ENCODE peak calls at places on chromosomes 5 and 9, in eight cellular contexts. Y is HCT116, X is GM23338, Z is SK-N-MC, F is sigmoid colon, O is stomach, L is breast epithelium, G is GM12891. W is an unnamed sample.

GRCh38 chr5:56095579-56096102 is 100.9 kb upstream of the IL6ST start:
- DNase-seq in G (no peak), O (no peak), X (no peak), Z (no peak), F (no peak), Y (no peak), L (no peak), W (no peak)

GRCh38 chr9:135886147-135886981 is 21.0 kb downstream of the CAMSAP1 start:
- DNase-seq in F (no peak), X (no peak), L (no peak), G (no peak), Y (no peak), Z (no peak), O (peak; percentile 4), W (no peak)

GRCh38 chr5:171433352-171433698 is 13.9 kb downstream of the FGF18 start:
- DNase-seq in L (no peak), Y (no peak), O (no peak), F (peak; percentile 35), G (no peak), Z (no peak), X (no peak), W (no peak)

GRCh38 chr9:107246259-107247254 is 36.5 kb upstream of the RAD23B start:
- DNase-seq in L (no peak), Y (no peak), X (peak; percentile 71), G (no peak), F (no peak), O (no peak), Z (no peak), W (no peak)

GRCh38 chr5:168317521-168318147 is 26.2 kb downstream of the WWC1 start:
- DNase-seq in O (peak; percentile 44), L (no peak), Y (peak; percentile 82), F (no peak), X (no peak), G (no peak), Z (no peak), W (no peak)

GRCh38 chr9:130539473-130540223 is 39.7 kb upstream of the FUBP3 start:
- DNase-seq in L (no peak), F (no peak), O (no peak), Z (no peak), X (no peak), Y (peak; percentile 40), G (no peak), W (no peak)

GRCh38 chr9:128406848-128407391 is 13.7 kb upstream of the CERCAM start:
- DNase-seq in O (no peak), Z (no peak), F (no peak), G (no peak), X (no peak), L (no peak), Y (no peak), W (no peak)

GRCh38 chr9:93891050-93891449 is 64.1 kb downstream of the BARX1 start:
- DNase-seq in O (no peak), L (peak; percentile 27), F (no peak), G (no peak), Z (no peak), Y (no peak), X (no peak), W (no peak)

GRCh38 chr9:93575706-93576295 is 583 bp upstream of the PHF2 start:
- DNase-seq in G (peak; percentile 67), X (peak; percentile 68), O (peak; percentile 46), L (no peak), Z (no peak), Y (no peak), F (no peak), W (peak; percentile 70)

GRCh38 chr9:133144142-133144886 is 19.4 kb downstream of the GBGT1 start:
- DNase-seq in G (peak; percentile 93), F (peak; percentile 88), L (no peak), Z (no peak), X (peak; percentile 86), O (peak; percentile 86), Y (no peak), W (peak; percentile 94)

GRCh38 chr9:2411459-2412215 is 209.9 kb upstream of the VLDLR start:
- DNase-seq in Z (no peak), G (no peak), L (no peak), F (no peak), X (peak; percentile 67), Y (no peak), O (no peak), W (no peak)

GRCh38 chr5:67361932-67362729 is 165.5 kb upstream of the CD180 start:
- DNase-seq in F (no peak), O (no peak), Y (no peak), L (no peak), Z (no peak), G (no peak), X (no peak), W (no peak)

GRCh38 chr5:54832846-54833245 is 152.5 kb downstream of the ESM1 start:
- DNase-seq in L (no peak), Z (no peak), X (no peak), O (no peak), Y (no peak), F (no peak), G (no peak), W (no peak)

GRCh38 chr9:385818-386398 is 171.2 kb downstream of the DOCK8 start:
- DNase-seq in X (peak; percentile 86), Y (peak; percentile 52), O (peak; percentile 57), Z (peak; percentile 42), L (no peak), G (no peak), F (peak; percentile 69), W (no peak)

GRCh38 chr9:136312436-136312835 is 8.5 kb upstream of the CCDC187 start:
- DNase-seq in Z (no peak), O (peak; percentile 54), F (no peak), L (no peak), Y (no peak), X (peak; percentile 58), G (no peak), W (peak; percentile 65)

GRCh38 chr5:161312882-161313281 is 233.6 kb downstream of the GABRB2 start:
- DNase-seq in Y (no peak), F (no peak), Z (no peak), O (no peak), X (no peak), G (no peak), L (no peak), W (no peak)

GRCh38 chr5:154038241-154038603 is 488 bp downstream of the FAM114A2 start:
- DNase-seq in X (no peak), F (no peak), G (peak; percentile 32), L (no peak), Y (peak; percentile 3), Z (no peak), O (no peak), W (peak; percentile 20)

GRCh38 chr5:143428738-143429420 is 25.4 kb upstream of the NR3C1 start:
- DNase-seq in X (no peak), O (no peak), F (no peak), G (no peak), Z (no peak), Y (no peak), L (no peak), W (no peak)

GRCh38 chr5:142515036-142515435 is 170.9 kb downstream of the FGF1 start:
- DNase-seq in G (no peak), X (no peak), O (no peak), L (no peak), Z (no peak), Y (no peak), F (no peak), W (no peak)

GRCh38 chr5:10630126-10630525 is 66.3 kb downstream of the ANKRD33B start:
- DNase-seq in X (no peak), Z (no peak), L (no peak), O (no peak), Y (no peak), F (peak; percentile 52), G (no peak), W (no peak)
- TF ChIP-seq POLR2AphosphoS5 in X (no peak), Z (no peak), L (no peak), O (no peak), Y (no peak), F (no peak), G (no peak), W (peak; percentile 25)

DNA sequence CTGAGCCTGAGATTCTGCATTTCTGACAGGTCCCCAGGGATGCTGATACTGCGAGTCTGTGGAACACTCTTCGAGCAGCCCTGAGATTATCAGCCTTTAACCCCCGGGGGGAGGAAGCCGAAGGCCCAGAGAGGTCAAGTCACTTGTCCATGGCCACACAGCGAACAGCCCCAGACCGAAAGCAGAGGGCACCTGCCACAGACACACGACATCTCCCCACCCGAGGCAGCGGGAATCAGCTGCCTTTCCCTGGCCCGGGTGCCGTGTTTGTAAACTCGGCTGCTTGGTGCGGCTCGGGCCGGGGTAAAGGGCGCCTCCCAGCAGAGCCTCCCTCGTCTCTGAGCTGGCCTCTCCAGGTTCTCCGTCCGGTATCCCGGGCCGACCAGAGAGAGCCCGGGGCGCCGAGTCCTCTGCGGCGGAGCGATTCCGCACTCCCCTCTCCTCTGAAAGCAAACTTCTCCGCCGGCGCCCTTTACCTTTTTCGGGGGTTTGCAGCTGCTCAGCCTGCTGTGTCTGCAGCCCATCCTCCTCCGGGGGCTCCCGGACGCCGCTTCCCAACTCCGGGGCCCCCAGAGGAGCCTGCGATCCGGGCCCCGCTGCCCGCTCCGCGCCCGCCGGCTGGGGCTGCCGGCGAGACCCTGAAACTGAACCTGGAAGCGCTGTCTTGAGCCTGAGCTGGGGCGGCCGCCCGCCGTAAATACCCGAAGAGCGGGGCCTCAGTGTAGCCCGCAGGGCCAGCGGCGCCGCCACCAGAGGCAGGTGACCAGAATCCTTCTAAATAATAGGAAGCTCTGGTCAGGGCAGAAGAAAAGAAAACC is at the start of gene CCDC69:
- DNase-seq in G (peak; percentile 75), X (peak; percentile 88), Z (no peak), O (peak; percentile 78), L (peak; percentile 66), Y (peak; percentile 53), F (peak; percentile 91), W (peak; percentile 82)
- TF ChIP-seq POLR2AphosphoS5 in G (peak; percentile 31), X (peak; percentile 74), Z (no peak), O (peak; percentile 73), L (peak; percentile 22), Y (peak; percentile 64), F (peak; percentile 85), W (peak; percentile 13)

GRCh38 chr5:343461-344401 is 22.2 kb downstream of the AHRR start:
- DNase-seq in G (peak; percentile 72), L (no peak), Z (no peak), O (peak; percentile 69), F (no peak), Y (peak; percentile 29), X (peak; percentile 70), W (peak; percentile 72)
- TF ChIP-seq POLR2AphosphoS5 in G (peak; percentile 34), L (no peak), Z (no peak), O (no peak), F (no peak), Y (peak; percentile 43), X (no peak), W (no peak)

GRCh38 chr9:4092793-4093709 is 206.8 kb downstream of the GLIS3 start:
- DNase-seq in X (no peak), G (no peak), Y (no peak), O (no peak), Z (no peak), F (no peak), L (no peak), W (no peak)

GRCh38 chr9:4099961-4100360 is 199.9 kb downstream of the GLIS3 start:
- DNase-seq in O (no peak), G (no peak), X (no peak), Y (no peak), Z (no peak), F (no peak), L (no peak), W (no peak)

GRCh38 chr9:4097991-4098390 is 201.9 kb downstream of the GLIS3 start:
- DNase-seq in F (no peak), O (no peak), L (no peak), Y (no peak), X (no peak), Z (no peak), G (no peak), W (no peak)

GRCh38 chr9:4097490-4097889 is 202.4 kb downstream of the GLIS3 start:
- DNase-seq in O (no peak), Y (no peak), X (no peak), Z (no peak), G (no peak), F (no peak), L (no peak), W (no peak)

GRCh38 chr9:4096121-4096520 is 203.7 kb downstream of the GLIS3 start:
- DNase-seq in G (no peak), O (no peak), L (no peak), F (no peak), Y (no peak), Z (no peak), X (no peak), W (no peak)
- TF ChIP-seq POLR2AphosphoS5 in G (no peak), O (no peak), L (no peak), F (no peak), Y (no peak), Z (no peak), X (no peak), W (no peak)

W was measured in GM12892.